ENCODE peak calls at places on chromosomes 4 and X, in five cellular contexts. One of them, this sample, is unnamed.

GRCh38 chrX:154021131-154021611 is 1.5 kb upstream of the IRAK1 start:
- DNase-seq in H54: peak
- DNase-seq in ascending aorta: no peak
- DNase-seq in stimulated activated CD4-positive, alpha-beta T cell treated with anti-CD3 and anti-CD28 coated beads, Interleukin-15, amount 100 ng/mL, for 1 hour: no peak
- DNase-seq in adipocyte: peak
- DNase-seq in this sample: no peak

GRCh38 chr4:108794136-108794535 is 31.3 kb upstream of the ETNPPL start:
- DNase-seq in adipocyte: peak
- DNase-seq in ascending aorta: no peak
- DNase-seq in H54: no peak
- DNase-seq in stimulated activated CD4-positive, alpha-beta T cell treated with anti-CD3 and anti-CD28 coated beads, Interleukin-15, amount 100 ng/mL, for 1 hour: no peak
- DNase-seq in this sample: no peak

GRCh38 chr4:147950261-147950660 is 218.4 kb downstream of the ARHGAP10 start:
- DNase-seq in stimulated activated CD4-positive, alpha-beta T cell treated with anti-CD3 and anti-CD28 coated beads, Interleukin-15, amount 100 ng/mL, for 1 hour: no peak
- DNase-seq in H54: no peak
- DNase-seq in ascending aorta: no peak
- DNase-seq in adipocyte: no peak
- DNase-seq in this sample: no peak

GRCh38 chr4:108272046-108272445 is 103.3 kb upstream of the LEF1 start:
- DNase-seq in H54: no peak
- DNase-seq in adipocyte: peak
- DNase-seq in ascending aorta: no peak
- DNase-seq in stimulated activated CD4-positive, alpha-beta T cell treated with anti-CD3 and anti-CD28 coated beads, Interleukin-15, amount 100 ng/mL, for 1 hour: no peak
- DNase-seq in this sample: no peak

GRCh38 chr4:80197601-80198444 is 520 bp downstream of the PRDM8 start:
- DNase-seq in adipocyte: peak
- DNase-seq in ascending aorta: no peak
- DNase-seq in H54: no peak
- DNase-seq in stimulated activated CD4-positive, alpha-beta T cell treated with anti-CD3 and anti-CD28 coated beads, Interleukin-15, amount 100 ng/mL, for 1 hour: no peak
- DNase-seq in this sample: no peak

GRCh38 chrX:1150569-1151347 is 61.7 kb downstream of the CRLF2 start:
- DNase-seq in adipocyte: no peak
- DNase-seq in stimulated activated CD4-positive, alpha-beta T cell treated with anti-CD3 and anti-CD28 coated beads, Interleukin-15, amount 100 ng/mL, for 1 hour: no peak
- DNase-seq in H54: no peak
- DNase-seq in ascending aorta: peak
- DNase-seq in this sample: no peak

GRCh38 chr4:145388043-145388442 is 93.6 kb upstream of the SMAD1 start:
- DNase-seq in stimulated activated CD4-positive, alpha-beta T cell treated with anti-CD3 and anti-CD28 coated beads, Interleukin-15, amount 100 ng/mL, for 1 hour: no peak
- DNase-seq in ascending aorta: no peak
- DNase-seq in H54: no peak
- DNase-seq in adipocyte: no peak
- DNase-seq in this sample: no peak

GRCh38 chr4:107951551-107951950 is 20.2 kb downstream of the CYP2U1 start:
- DNase-seq in ascending aorta: no peak
- DNase-seq in stimulated activated CD4-positive, alpha-beta T cell treated with anti-CD3 and anti-CD28 coated beads, Interleukin-15, amount 100 ng/mL, for 1 hour: no peak
- DNase-seq in adipocyte: peak
- DNase-seq in H54: no peak
- DNase-seq in this sample: no peak

GRCh38 chrX:136856050-136856449 is 24.5 kb downstream of the RBMX start:
- DNase-seq in H54: no peak
- DNase-seq in adipocyte: no peak
- DNase-seq in stimulated activated CD4-positive, alpha-beta T cell treated with anti-CD3 and anti-CD28 coated beads, Interleukin-15, amount 100 ng/mL, for 1 hour: no peak
- DNase-seq in ascending aorta: no peak
- DNase-seq in this sample: no peak

GRCh38 chrX:65821721-65822496 is 154.5 kb downstream of the MSN start:
- DNase-seq in ascending aorta: no peak
- DNase-seq in H54: no peak
- DNase-seq in stimulated activated CD4-positive, alpha-beta T cell treated with anti-CD3 and anti-CD28 coated beads, Interleukin-15, amount 100 ng/mL, for 1 hour: peak
- DNase-seq in adipocyte: peak
- DNase-seq in this sample: no peak

GRCh38 chr4:14241574-14241973 is 614.0 kb upstream of the BOD1L1 start:
- DNase-seq in stimulated activated CD4-positive, alpha-beta T cell treated with anti-CD3 and anti-CD28 coated beads, Interleukin-15, amount 100 ng/mL, for 1 hour: no peak
- DNase-seq in adipocyte: peak
- DNase-seq in H54: no peak
- DNase-seq in ascending aorta: no peak
- DNase-seq in this sample: no peak

GRCh38 chr4:78057135-78057599 is at the start of gene FRAS1:
- DNase-seq in ascending aorta: no peak
- DNase-seq in H54: no peak
- DNase-seq in adipocyte: peak
- DNase-seq in stimulated activated CD4-positive, alpha-beta T cell treated with anti-CD3 and anti-CD28 coated beads, Interleukin-15, amount 100 ng/mL, for 1 hour: no peak
- DNase-seq in this sample: no peak

GRCh38 chr4:170339522-170339921 is 249.8 kb upstream of the AADAT start:
- DNase-seq in H54: no peak
- DNase-seq in adipocyte: no peak
- DNase-seq in ascending aorta: no peak
- DNase-seq in stimulated activated CD4-positive, alpha-beta T cell treated with anti-CD3 and anti-CD28 coated beads, Interleukin-15, amount 100 ng/mL, for 1 hour: no peak
- DNase-seq in this sample: no peak

GRCh38 chrX:135931644-135932487 is 38.4 kb downstream of the SAGE1 start:
- DNase-seq in adipocyte: peak
- DNase-seq in stimulated activated CD4-positive, alpha-beta T cell treated with anti-CD3 and anti-CD28 coated beads, Interleukin-15, amount 100 ng/mL, for 1 hour: no peak
- DNase-seq in H54: no peak
- DNase-seq in ascending aorta: peak
- DNase-seq in this sample: no peak

GRCh38 chrX:118644378-118644777 is 83.0 kb upstream of the IL13RA1 start:
- DNase-seq in stimulated activated CD4-positive, alpha-beta T cell treated with anti-CD3 and anti-CD28 coated beads, Interleukin-15, amount 100 ng/mL, for 1 hour: no peak
- DNase-seq in adipocyte: peak
- DNase-seq in ascending aorta: no peak
- DNase-seq in H54: peak
- DNase-seq in this sample: no peak